ENCODE peak calls at places on chromosomes 5 and 9, in four cellular contexts. P is coronary artery, S is lower lobe of right lung, Y is stomach. D is an unnamed sample.
A peak's percentile ranks its signal among the peaks of the same experiment; 100 is the strongest.

GRCh38 chr5:173848986-173849596 is 39.1 kb upstream of the CPEB4 start:
- DNase-seq in P (no peak), Y (no peak), S (no peak), D (no peak)

GRCh38 chr5:179143446-179143845 is 83.3 kb downstream of the ZNF354C start:
- DNase-seq in S (no peak), Y (no peak), P (no peak), D (peak; percentile 60)

GRCh38 chr5:97666767-97667166 is 483.7 kb upstream of the RIOK2 start:
- DNase-seq in P (no peak), Y (no peak), S (no peak), D (no peak)

GRCh38 chr5:58447231-58447630 is 12.7 kb downstream of the PLK2 start:
- DNase-seq in S (no peak), P (no peak), Y (no peak), D (no peak)

GRCh38 chr9:121574771-121575519 is 75.3 kb upstream of the GGTA1 start:
- DNase-seq in P (no peak), S (no peak), Y (no peak), D (no peak)

GRCh38 chr9:116000748-116001329 is 152.8 kb upstream of the PAPPA start:
- DNase-seq in S (no peak), Y (peak; percentile 26), P (no peak), D (peak; percentile 32)

GRCh38 chr5:72427488-72428437 is 79.4 kb downstream of the ZNF366 start:
- DNase-seq in S (no peak), Y (no peak), P (no peak), D (peak; percentile 64)

GRCh38 chr9:130149031-130149430 is 23.2 kb upstream of the NCS1 start:
- DNase-seq in P (no peak), S (no peak), Y (no peak), D (no peak)

GRCh38 chr5:40570408-40571129 is 109.1 kb upstream of the PTGER4 start:
- DNase-seq in Y (no peak), P (no peak), S (no peak), D (peak; percentile 29)

GRCh38 chr5:139132515-139132914 is 65.7 kb downstream of the SIL1 start:
- DNase-seq in Y (peak; percentile 73), S (no peak), P (no peak), D (no peak)

GRCh38 chr5:142915038-142915437 is 144.9 kb downstream of the ARHGAP26 start:
- DNase-seq in S (no peak), Y (no peak), P (no peak), D (no peak)

GRCh38 chr5:172666251-172666650 is 25.2 kb downstream of the NEURL1B start:
- DNase-seq in S (no peak), P (no peak), Y (no peak), D (no peak)

GRCh38 chr5:132009706-132010405 is 1.6 kb downstream of the ACSL6 start:
- DNase-seq in S (peak; percentile 3), Y (no peak), P (no peak), D (no peak)

GRCh38 chr5:155833282-155833681 is 493.7 kb upstream of the SGCD start:
- DNase-seq in Y (no peak), P (no peak), S (no peak), D (no peak)

GRCh38 chr5:180208435-180209081 is 453 bp downstream of the RASGEF1C start:
- DNase-seq in P (no peak), Y (no peak), S (no peak), D (peak; percentile 44)

GRCh38 chr5:56053363-56053762 is 58.6 kb upstream of the IL6ST start:
- DNase-seq in Y (no peak), P (no peak), S (no peak), D (no peak)

GRCh38 chr5:57841671-57842375 is 359.2 kb upstream of the ACTBL2 start:
- DNase-seq in S (no peak), P (no peak), Y (no peak), D (peak; percentile 90)

GRCh38 chr5:54135042-54135441 is 175.3 kb downstream of the ARL15 start:
- DNase-seq in Y (no peak), P (no peak), S (no peak), D (no peak)

GRCh38 chr9:91907387-91908292 is 42.4 kb downstream of the ROR2 start:
- DNase-seq in S (no peak), Y (no peak), P (no peak), D (no peak)

GRCh38 chr9:91908293-91908623 is 41.8 kb downstream of the ROR2 start:
- DNase-seq in P (no peak), S (no peak), Y (no peak), D (no peak)

GRCh38 chr9:91904541-91905236 is 45.3 kb downstream of the ROR2 start:
- DNase-seq in S (no peak), P (no peak), Y (no peak), D (no peak)

GRCh38 chr9:91905237-91905650 is 44.8 kb downstream of the ROR2 start:
- DNase-seq in Y (no peak), P (no peak), S (no peak), D (no peak)

GRCh38 chr9:91905958-91906585 is 44.0 kb downstream of the ROR2 start:
- DNase-seq in Y (peak; percentile 45), S (peak; percentile 66), P (no peak), D (no peak)
- H3K4me3 ChIP-seq in Y (peak overlapping the region; percentile 41), S (peak overlapping the region; percentile 52), P (peak overlapping the region; percentile 56), D (no peak overlapping the region)

GRCh38 chr9:112914524-112914923 is 23.8 kb upstream of the SLC46A2 start:
- DNase-seq in Y (no peak), P (no peak), S (no peak), D (no peak)
- TF ChIP-seq CTCF in Y (no peak), P (no peak), S (no peak), D (no peak)

GRCh38 chr9:2838984-2839367 is 4.9 kb downstream of the PUM3 start:
- DNase-seq in Y (no peak), P (no peak), S (no peak), D (no peak)

GRCh38 chr9:2838356-2838983 is 5.4 kb downstream of the PUM3 start:
- DNase-seq in P (no peak), Y (no peak), S (no peak), D (no peak)

GRCh38 chr9:2837915-2838314 is 6.0 kb downstream of the PUM3 start:
- DNase-seq in S (no peak), P (no peak), Y (no peak), D (no peak)

DNA sequence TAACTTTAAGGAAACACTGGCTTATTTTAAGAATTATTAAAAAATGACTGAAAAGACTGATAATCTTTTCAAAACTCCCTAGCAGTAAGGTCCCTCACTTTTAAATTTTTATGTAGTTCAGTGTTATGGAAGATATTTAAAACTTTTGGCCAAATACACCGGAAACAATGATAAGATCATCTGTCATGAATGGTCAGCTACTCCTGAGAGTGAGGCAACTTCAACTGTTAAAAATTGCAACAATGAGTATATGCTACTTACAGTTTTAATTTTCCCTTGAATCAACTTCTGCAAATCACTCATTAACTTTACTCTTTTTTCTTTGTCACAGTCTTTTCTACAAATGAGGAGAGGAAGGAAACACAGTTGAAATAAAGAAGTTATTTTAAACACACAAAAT is 10.8 kb downstream of the PUM3 start:
- DNase-seq in Y (no peak), S (no peak), P (no peak), D (peak; percentile 48)
- H3K27ac ChIP-seq in Y (no peak overlapping the region), S (no peak overlapping the region), P (no peak overlapping the region), D (no peak overlapping the region)

DNA sequence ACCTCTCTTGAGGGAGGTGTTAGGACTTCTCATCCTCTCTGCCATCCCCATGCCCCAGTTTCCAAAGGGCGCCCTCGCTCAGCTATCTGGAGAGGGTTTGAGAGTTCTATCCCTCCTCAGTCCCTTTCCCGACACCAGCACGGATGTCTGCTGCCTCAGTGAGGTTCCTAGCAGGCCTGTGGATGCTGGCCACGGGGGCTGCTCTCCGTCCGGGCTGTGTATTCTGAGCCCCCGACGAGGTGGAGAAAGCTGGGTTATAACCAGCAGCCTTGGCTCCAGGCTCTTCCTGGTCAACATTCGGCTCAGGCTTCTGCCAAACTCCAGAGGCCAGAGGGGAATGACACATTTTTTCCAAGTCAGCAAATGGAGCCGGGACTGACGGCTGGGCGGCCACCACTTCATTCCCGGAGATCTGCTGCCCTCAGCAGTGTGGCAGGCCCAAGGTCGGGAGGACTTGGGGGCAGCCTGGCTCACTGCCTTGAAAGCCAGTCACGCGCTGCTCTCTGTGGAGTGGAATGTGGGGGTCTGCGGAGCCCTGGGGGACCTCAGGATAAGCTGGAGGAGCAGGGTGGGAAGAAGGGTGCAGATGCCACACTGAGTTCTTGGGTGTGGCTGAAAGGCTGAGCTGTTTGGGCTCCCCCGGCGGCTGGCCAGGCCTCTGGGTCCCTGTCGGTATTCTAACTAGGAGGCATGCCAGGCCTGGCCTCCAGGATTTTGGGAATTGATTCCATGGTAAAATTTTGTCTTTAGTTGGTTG is 27.4 kb downstream of the PTPA start:
- DNase-seq in Y (peak; percentile 46), S (no peak), P (peak; percentile 92), D (peak; percentile 52)
- H3K4me3 ChIP-seq in Y (no peak overlapping the region), S (peak overlapping the region; percentile 65), P (peak overlapping the region; percentile 72), D (no peak overlapping the region)

DNA sequence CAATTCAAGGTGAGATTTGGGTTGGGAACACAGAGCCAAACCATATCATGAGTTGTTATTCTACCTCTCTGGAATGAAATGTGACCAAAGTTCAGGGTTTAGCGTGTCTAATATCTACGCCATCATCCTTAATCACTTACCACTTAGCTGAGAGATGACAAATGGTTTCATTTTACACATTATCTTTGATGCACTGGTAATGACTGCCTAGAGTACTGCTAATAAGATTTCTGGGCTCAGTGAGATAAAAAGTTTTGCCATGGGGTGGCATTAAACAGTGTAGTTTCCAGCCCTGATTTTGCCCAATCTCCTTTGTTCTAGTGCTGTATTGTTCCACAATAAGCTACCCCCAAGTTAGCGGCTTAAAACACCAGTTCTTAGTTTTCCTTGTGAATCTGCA is 367.2 kb downstream of the MLLT3 start:
- DNase-seq in S (no peak), P (no peak), Y (no peak), D (no peak)
- TF ChIP-seq CTCF in S (no peak), P (no peak), Y (no peak), D (no peak)

GRCh38 chr5:2750758-2751464 is 566 bp downstream of the IRX2 start:
- DNase-seq in Y (no peak), P (peak; percentile 54), S (no peak), D (peak; percentile 12)

GRCh38 chr5:2748180-2748840 is 3.2 kb downstream of the IRX2 start:
- DNase-seq in P (peak; percentile 50), Y (no peak), S (no peak), D (no peak)

GRCh38 chr5:2750026-2750757 is 1.3 kb downstream of the IRX2 start:
- DNase-seq in Y (no peak), P (peak; percentile 14), S (peak; percentile 55), D (no peak)

GRCh38 chr5:2748841-2749513 is 2.5 kb downstream of the IRX2 start:
- DNase-seq in Y (no peak), P (peak; percentile 67), S (no peak), D (no peak)

DNA sequence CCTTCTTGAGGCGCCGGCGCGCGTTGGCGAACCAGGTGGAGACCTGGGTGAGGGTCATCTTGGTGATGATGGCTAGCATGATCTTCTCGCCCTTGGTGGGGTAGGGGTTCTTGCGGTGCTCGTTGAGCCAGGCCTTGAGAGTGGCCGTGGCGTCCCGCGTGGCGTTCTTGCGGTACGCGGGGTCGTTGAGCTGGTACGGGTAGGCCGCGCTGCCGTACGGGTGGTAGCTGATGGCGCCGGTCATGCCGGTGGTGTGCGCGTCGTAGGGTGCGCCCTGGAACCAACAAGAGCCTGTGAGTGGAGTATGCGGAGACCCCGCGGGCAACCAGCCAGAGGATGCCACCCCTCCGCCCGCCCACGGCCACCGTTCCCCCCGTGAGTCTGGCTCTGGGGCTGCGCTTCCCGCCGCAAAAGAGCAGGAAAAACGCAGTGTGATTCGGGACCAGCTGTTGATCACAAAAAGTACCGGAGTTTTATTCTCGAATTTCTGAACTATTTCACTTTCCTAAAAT is 1.9 kb downstream of the IRX2 start:
- DNase-seq in S (peak; percentile 55), Y (no peak), P (peak; percentile 49), D (no peak)
- H3K27ac ChIP-seq in S (peak overlapping the region; percentile 78), Y (peak overlapping the region; percentile 73), P (no peak overlapping the region), D (peak overlapping the region; percentile 94)

D was measured in cardiac muscle cell.